ENCODE peak calls at places on chromosomes 16 and 17, in eight cellular contexts. I is activated effector memory CD4-positive, alpha-beta T cell treated with Interleukin-2 at 50 U/mL for 16 hours; C is body of pancreas; M is neural crest cell; D is HCT116; X is tibial nerve; H is EL; P is stimulated activated naive CD8-positive, alpha-beta T cell treated with anti-CD3 and anti-CD28 coated beads, Interleukin-15, Interleukin-2, amounts not matched to agents 100 U/mL and 50 U/mL, for 24 hours. N is an unnamed sample.

GRCh38 chr17:20263595-20263994 is 203.7 kb downstream of the LGALS9B start:
- DNase-seq in I (no peak), C (no peak), M (no peak), D (peak), X (no peak), H (peak), P (no peak), N (peak)

GRCh38 chr16:85650864-85651811 is 37.6 kb downstream of the GINS2 start:
- DNase-seq in I (no peak), C (peak), M (no peak), D (no peak), X (no peak), H (no peak), P (no peak), N (no peak)

GRCh38 chr17:228223-228615 is 46.8 kb upstream of the DOC2B start:
- DNase-seq in I (no peak), C (no peak), M (no peak), D (no peak), X (no peak), H (no peak), P (no peak), N (no peak)

GRCh38 chr17:35716897-35717839 is 14.3 kb upstream of the RASL10B start:
- DNase-seq in I (no peak), C (peak), M (no peak), D (no peak), X (peak), H (no peak), P (no peak), N (no peak)

GRCh38 chr16:25030420-25031131 is 15.4 kb upstream of the ARHGAP17 start:
- DNase-seq in I (no peak), C (no peak), M (no peak), D (no peak), X (no peak), H (no peak), P (no peak), N (no peak)

GRCh38 chr16:4494746-4495490 is 18.7 kb downstream of the HMOX2 start:
- DNase-seq in I (no peak), C (no peak), M (no peak), D (peak), X (no peak), H (peak), P (no peak), N (peak)

GRCh38 chr17:55870044-55870443 is 119.2 kb downstream of the PCTP start:
- DNase-seq in I (no peak), C (no peak), M (no peak), D (no peak), X (no peak), H (no peak), P (no peak), N (no peak)

GRCh38 chr17:2282297-2282873 is 21.2 kb downstream of the SMG6 start:
- DNase-seq in I (no peak), C (no peak), M (no peak), D (peak), X (peak), H (peak), P (no peak), N (peak)

GRCh38 chr17:50634123-50634914 is at the start of gene ABCC3:
- DNase-seq in I (no peak), C (peak), M (no peak), D (no peak), X (no peak), H (peak), P (no peak), N (peak)

GRCh38 chr16:1308036-1308976 is 1.1 kb upstream of the UBE2I start:
- DNase-seq in I (no peak), C (no peak), M (no peak), D (peak), X (no peak), H (no peak), P (no peak), N (no peak)

GRCh38 chr16:79055251-79055972 is 545.1 kb downstream of the MAF start:
- DNase-seq in I (no peak), C (no peak), M (no peak), D (no peak), X (no peak), H (no peak), P (no peak), N (no peak)

GRCh38 chr17:74738051-74738996 is 1.3 kb downstream of the RAB37 start:
- DNase-seq in I (peak), C (peak), M (no peak), D (no peak), X (no peak), H (no peak), P (peak), N (no peak)

GRCh38 chr17:72193395-72194106 is 72.7 kb downstream of the SOX9 start:
- DNase-seq in I (no peak), C (no peak), M (no peak), D (no peak), X (no peak), H (peak), P (no peak), N (peak)

GRCh38 chr16:70582280-70582978 is 58.8 kb downstream of the SF3B3 start:
- DNase-seq in I (no peak), C (no peak), M (no peak), D (no peak), X (no peak), H (no peak), P (no peak), N (no peak)

GRCh38 chr16:89994389-89994720 is 24.9 kb downstream of the DBNDD1 start:
- DNase-seq in I (no peak), C (no peak), M (no peak), D (no peak), X (no peak), H (no peak), P (no peak), N (no peak)

GRCh38 chr16:52568495-52568894 is 21.6 kb upstream of the TOX3 start:
- DNase-seq in I (no peak), C (no peak), M (no peak), D (no peak), X (no peak), H (no peak), P (no peak), N (no peak)

GRCh38 chr16:88478115-88478514 is 25.0 kb downstream of the ZFPM1 start:
- DNase-seq in I (peak), C (no peak), M (no peak), D (no peak), X (no peak), H (no peak), P (peak), N (no peak)

GRCh38 chr17:57980522-57980921 is 7.5 kb downstream of the VEZF1 start:
- DNase-seq in I (no peak), C (no peak), M (no peak), D (no peak), X (no peak), H (no peak), P (no peak), N (no peak)

GRCh38 chr17:79524201-79524882 is 86.5 kb downstream of the RBFOX3 start:
- DNase-seq in I (no peak), C (no peak), M (no peak), D (no peak), X (no peak), H (no peak), P (no peak), N (no peak)

GRCh38 chr17:46744441-46744840 is 74.1 kb downstream of the WNT3 start:
- DNase-seq in I (no peak), C (no peak), M (no peak), D (no peak), X (no peak), H (no peak), P (no peak), N (no peak)

GRCh38 chr17:81440511-81441244 is 45.4 kb downstream of the BAHCC1 start:
- DNase-seq in I (no peak), C (no peak), M (peak), D (no peak), X (no peak), H (no peak), P (peak), N (no peak)

GRCh38 chr17:41666708-41667279 is 21.9 kb upstream of the EIF1 start:
- DNase-seq in I (peak), C (peak), M (peak), D (peak), X (peak), H (peak), P (peak), N (peak)

GRCh38 chr17:61568219-61569072 is 22.6 kb downstream of the NACA2 start:
- DNase-seq in I (no peak), C (no peak), M (no peak), D (peak), X (no peak), H (no peak), P (no peak), N (no peak)

GRCh38 chr16:87273471-87274030 is 43.6 kb downstream of the C16orf95 start:
- DNase-seq in I (no peak), C (no peak), M (no peak), D (no peak), X (no peak), H (no peak), P (no peak), N (no peak)

GRCh38 chr16:17475104-17475503 is 4.3 kb upstream of the XYLT1 start:
- DNase-seq in I (no peak), C (no peak), M (no peak), D (no peak), X (no peak), H (no peak), P (no peak), N (no peak)

GRCh38 chr17:67156269-67157199 is 88.5 kb downstream of the HELZ start:
- DNase-seq in I (no peak), C (no peak), M (no peak), D (no peak), X (no peak), H (peak), P (peak), N (no peak)

GRCh38 chr17:70278846-70279465 is 109.6 kb downstream of the KCNJ2 start:
- DNase-seq in I (no peak), C (no peak), M (no peak), D (no peak), X (no peak), H (no peak), P (no peak), N (no peak)

GRCh38 chr17:8741771-8742170 is 2.9 kb downstream of the CCDC42 start:
- DNase-seq in I (no peak), C (no peak), M (no peak), D (no peak), X (no peak), H (no peak), P (no peak), N (no peak)